ENCODE peak calls at places on chromosomes 13 and 19, in four cellular contexts. T, X, L and I are unnamed samples.
A peak's percentile ranks its signal among the peaks of the same experiment; 100 is the strongest.

GRCh38 chr13:61477619-61478018 is 62.0 kb upstream of the PCDH20 start:
- DNase-seq in L (no peak), X (no peak), T (no peak), I (no peak)

GRCh38 chr13:100636441-100636840 is 38.2 kb downstream of the TMTC4 start:
- DNase-seq in X (no peak), L (no peak), T (no peak), I (no peak)

GRCh38 chr13:99055286-99056073 is 77.6 kb upstream of the DOCK9 start:
- DNase-seq in X (no peak), L (no peak), T (no peak), I (no peak)

GRCh38 chr13:113233101-113233500 is 23.7 kb downstream of the CUL4A start:
- DNase-seq in X (no peak), T (no peak), L (no peak), I (no peak)

GRCh38 chr13:48266150-48266549 is 33.1 kb downstream of the ITM2B start:
- DNase-seq in L (no peak), X (no peak), T (no peak), I (no peak)

GRCh38 chr13:36685912-36686311 is 12.1 kb downstream of the SERTM1 start:
- DNase-seq in L (peak; percentile 47), X (peak; percentile 86), T (peak; percentile 18), I (no peak)

GRCh38 chr19:18433039-18433691 is 4.8 kb downstream of the ISYNA1 start:
- DNase-seq in X (no peak), T (peak; percentile 62), L (no peak), I (peak; percentile 64)

GRCh38 chr19:39765091-39766076 is 13.3 kb upstream of the LEUTX start:
- DNase-seq in T (peak; percentile 69), L (peak; percentile 13), X (peak; percentile 56), I (peak; percentile 72)

GRCh38 chr19:52492991-52493470 is 34.4 kb upstream of the ZNF808 start:
- DNase-seq in X (no peak), T (no peak), L (no peak), I (peak; percentile 31)

GRCh38 chr19:45922281-45922680 is 7.7 kb upstream of the NANOS2 start:
- DNase-seq in T (no peak), L (no peak), X (peak; percentile 4), I (no peak)

GRCh38 chr13:39959497-39959896 is 304.0 kb downstream of the COG6 start:
- DNase-seq in L (no peak), T (peak; percentile 45), X (no peak), I (no peak)

GRCh38 chr13:51255556-51255955 is 33.4 kb downstream of the FAM124A start:
- DNase-seq in X (no peak), T (no peak), L (no peak), I (no peak)

GRCh38 chr13:94552095-94552494 is 43.9 kb downstream of the TGDS start:
- DNase-seq in T (no peak), X (no peak), L (no peak), I (no peak)

GRCh38 chr13:26022538-26023292 is 29.1 kb downstream of the SHISA2 start:
- DNase-seq in X (peak; percentile 10), T (peak; percentile 67), L (peak; percentile 74), I (peak; percentile 73)

GRCh38 chr19:10699650-10700335 is 1.4 kb upstream of the QTRT1 start:
- DNase-seq in L (peak; percentile 30), X (peak; percentile 66), T (peak; percentile 72), I (peak; percentile 64)

GRCh38 chr19:3672993-3673392 is 27.3 kb downstream of the PIP5K1C start:
- DNase-seq in L (no peak), T (no peak), X (no peak), I (no peak)

GRCh38 chr13:50457430-50458393 is 385.8 kb downstream of the DLEU7 start:
- DNase-seq in T (no peak), L (no peak), X (no peak), I (no peak)

GRCh38 chr13:70375718-70376117 is 267.5 kb upstream of the KLHL1 start:
- DNase-seq in T (no peak), L (no peak), X (no peak), I (no peak)

GRCh38 chr19:5324947-5325346 is 15.7 kb downstream of the PTPRS start:
- DNase-seq in T (no peak), X (no peak), L (no peak), I (no peak)

GRCh38 chr13:26062853-26063444 is 11.1 kb upstream of the SHISA2 start:
- DNase-seq in T (peak; percentile 77), X (peak; percentile 43), L (peak; percentile 53), I (peak; percentile 30)

GRCh38 chr19:55484571-55485438 is at the start of gene NAT14:
- DNase-seq in X (no peak), L (peak; percentile 25), T (peak; percentile 71), I (peak; percentile 94)

GRCh38 chr19:46756544-46756888 is 10.3 kb upstream of the STRN4 start:
- DNase-seq in T (no peak), X (no peak), L (no peak), I (no peak)

GRCh38 chr19:16033136-16033530 is 43.2 kb upstream of the TPM4 start:
- DNase-seq in X (no peak), T (no peak), L (no peak), I (no peak)

GRCh38 chr19:19615086-19615485 is 3.4 kb downstream of the PBX4 start:
- DNase-seq in X (peak; percentile 65), T (no peak), L (peak; percentile 24), I (no peak)

GRCh38 chr19:51143486-51143885 is 1.4 kb downstream of the SIGLEC7 start:
- DNase-seq in T (no peak), X (no peak), L (no peak), I (no peak)

GRCh38 chr13:36910545-36910944 is 9.5 kb downstream of the SMAD9 start:
- DNase-seq in T (no peak), L (no peak), X (no peak), I (no peak)

GRCh38 chr13:80558074-80558473 is 217.1 kb upstream of the SPRY2 start:
- DNase-seq in L (no peak), X (peak; percentile 69), T (no peak), I (no peak)

GRCh38 chr13:75345191-75345590 is 136.8 kb downstream of the TBC1D4 start:
- DNase-seq in T (peak; percentile 18), L (no peak), X (peak; percentile 17), I (no peak)

GRCh38 chr13:114167445-114167844 is 11.6 kb upstream of the CFAP97D2 start:
- DNase-seq in T (no peak), L (no peak), X (peak; percentile 50), I (no peak)

GRCh38 chr13:33260168-33261098 is 25.1 kb downstream of the STARD13 start:
- DNase-seq in T (peak; percentile 73), X (peak; percentile 63), L (no peak), I (no peak)

GRCh38 chr13:33259296-33259695 is 26.3 kb downstream of the STARD13 start:
- DNase-seq in T (no peak), L (no peak), X (peak; percentile 34), I (no peak)

GRCh38 chr13:33257786-33258185 is 27.8 kb downstream of the STARD13 start:
- DNase-seq in X (no peak), T (no peak), L (no peak), I (no peak)

GRCh38 chr13:33256148-33256547 is 29.4 kb downstream of the STARD13 start:
- DNase-seq in T (no peak), X (no peak), L (no peak), I (no peak)

DNA sequence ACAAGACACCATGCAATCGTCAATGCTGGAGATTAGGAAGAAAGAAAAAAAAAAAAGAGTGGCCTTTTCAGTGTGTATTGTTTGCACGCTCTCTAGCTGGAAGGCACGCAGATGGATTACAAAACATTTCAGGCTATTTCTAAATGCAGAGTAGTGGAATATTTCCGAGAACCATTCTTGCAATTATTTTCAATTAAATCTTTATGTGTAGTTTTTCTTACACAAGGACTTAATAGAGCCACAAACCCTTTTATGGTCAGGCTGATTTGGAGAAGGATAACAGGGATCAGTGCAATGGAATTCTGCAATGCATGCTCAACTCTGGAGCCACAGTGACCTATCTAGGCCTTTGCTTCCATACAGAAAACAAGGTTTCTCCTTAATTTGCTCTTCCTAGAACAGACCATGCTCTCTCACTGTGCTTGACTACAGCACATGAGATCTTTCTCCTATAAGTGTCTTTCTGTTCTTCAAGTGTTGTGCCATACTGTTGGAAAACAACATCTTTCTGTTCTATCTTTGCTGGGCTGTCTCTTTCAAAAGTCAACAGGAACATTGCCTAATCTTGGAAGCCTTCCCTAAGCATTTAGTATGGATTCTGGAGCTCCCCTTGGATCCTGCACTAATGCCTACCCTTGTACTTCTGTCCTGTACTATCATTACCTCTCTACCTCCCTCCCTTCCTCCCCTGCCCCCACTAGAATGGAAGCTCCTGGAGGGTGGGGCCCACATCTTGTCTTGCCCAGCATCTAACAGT is 26.9 kb downstream of the STARD13 start:
- DNase-seq in X (peak; percentile 74), T (peak; percentile 83), L (no peak), I (no peak)
- TF ChIP-seq CTCF in X (no peak), T (no peak), L (no peak), I (no peak)

DNA sequence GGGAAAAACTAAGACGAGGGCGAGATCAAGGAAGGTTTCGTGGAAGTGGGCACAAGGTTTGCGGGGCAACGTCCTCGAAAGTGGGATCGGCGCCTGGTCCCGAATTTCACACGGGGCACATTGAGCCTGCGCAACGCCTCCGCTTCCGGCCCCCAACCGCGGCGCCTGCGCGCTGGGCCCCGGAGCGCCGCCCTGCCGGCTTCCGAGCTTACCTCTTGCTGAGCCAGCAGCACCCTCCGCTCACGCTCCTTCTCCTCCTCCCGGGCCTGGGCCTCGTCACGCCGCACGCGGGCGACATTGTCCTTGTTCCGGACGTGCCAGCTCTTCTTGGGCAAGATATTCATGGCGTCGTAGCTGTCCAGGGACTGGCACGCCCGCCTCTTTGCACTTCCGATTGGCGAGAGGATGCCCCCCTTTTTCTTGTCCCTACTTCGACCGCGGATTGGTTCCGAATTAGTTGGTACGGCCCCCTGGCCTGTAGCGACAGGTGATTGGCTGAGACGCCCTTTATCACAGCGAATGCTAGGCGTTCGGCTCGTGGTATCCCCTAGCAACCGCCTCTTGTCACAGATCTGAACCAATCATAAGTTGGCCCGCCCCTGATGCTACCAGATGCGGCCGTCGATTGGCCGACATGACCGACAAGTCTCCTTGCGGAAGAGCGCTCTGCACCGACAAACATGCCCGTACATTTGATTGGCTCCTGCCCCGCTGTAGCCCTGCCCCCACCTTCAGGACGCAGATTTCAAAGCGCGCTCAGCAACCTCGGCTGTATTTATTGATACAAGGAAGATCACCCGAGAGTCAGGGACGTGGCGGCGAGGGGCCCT is at the start of gene LENG1:
- DNase-seq in X (peak; percentile 100), T (peak; percentile 100), L (peak; percentile 100), I (peak; percentile 97)
- TF ChIP-seq CTCF in X (no peak), T (peak; percentile 36), L (peak; percentile 30), I (peak; percentile 15)

DNA sequence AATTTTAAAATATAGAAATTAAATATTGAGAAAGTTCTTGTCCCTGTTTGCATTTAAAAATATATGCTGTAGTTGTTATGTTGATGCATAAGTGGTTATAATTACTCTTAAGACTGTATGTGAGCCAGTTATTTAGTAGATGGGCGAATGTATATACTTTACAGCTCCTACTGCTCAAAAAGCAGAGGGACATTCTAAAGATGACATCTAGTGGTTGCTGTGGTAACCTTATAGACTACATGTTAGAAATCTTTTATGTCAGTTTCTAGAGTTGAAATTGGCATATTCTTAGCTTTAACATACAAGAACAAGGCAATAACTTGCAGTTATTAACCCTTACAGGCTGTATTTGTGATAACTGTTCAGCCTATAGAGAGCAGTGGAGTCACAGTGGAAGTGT is 160.5 kb downstream of the OLFM4 start:
- DNase-seq in L (no peak), T (no peak), X (no peak), I (no peak)
- TF ChIP-seq CTCF in L (peak; percentile 3), T (no peak), X (no peak), I (no peak)

DNA sequence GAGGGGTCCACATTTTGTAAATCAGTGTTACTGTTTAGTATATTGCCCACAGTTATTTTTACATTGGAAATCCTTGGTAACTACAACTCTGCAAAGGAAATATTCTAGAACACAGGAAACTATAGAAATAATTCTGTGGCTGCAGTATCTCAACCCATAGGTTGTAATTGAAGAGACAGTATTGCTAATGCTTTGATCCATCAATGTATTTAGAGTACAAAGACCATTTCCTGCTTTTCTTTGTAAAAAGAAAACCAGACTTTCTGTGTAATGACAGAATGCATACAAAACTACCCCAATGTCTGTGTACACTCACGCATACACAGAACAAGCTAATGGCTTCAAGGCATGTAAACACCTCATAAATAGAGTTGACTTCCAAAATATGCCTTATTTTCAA is 622.1 kb upstream of the ARGLU1 start:
- DNase-seq in X (no peak), T (no peak), L (no peak), I (no peak)
- TF ChIP-seq CTCF in X (no peak), T (no peak), L (no peak), I (no peak)